ENCODE peak calls at places on chromosomes 16 and 17, in ten cellular contexts. T is GM12892, X is ELF-1, P is HFFc6, H is germinal center, B is NCI-H774, N is cerebellum, J is HCEC 1CT, K is left colon, V is heart right ventricle. D is an unnamed sample.

GRCh38 chr17:66466933-66467367 is 164.5 kb downstream of the PRKCA start:
- DNase-seq in B (no peak), J (peak), H (no peak), X (peak), T (no peak), P (peak), K (no peak), N (no peak), V (no peak), D (peak)

GRCh38 chr17:8887834-8888703 is 20.6 kb upstream of the PIK3R6 start:
- DNase-seq in P (peak), K (peak), T (no peak), X (peak), V (peak), B (no peak), N (no peak), J (no peak), H (no peak), D (peak)

GRCh38 chr17:64368277-64368676 is 22.4 kb downstream of the PECAM1 start:
- DNase-seq in V (no peak), N (no peak), T (no peak), K (no peak), B (no peak), H (no peak), P (no peak), J (no peak), X (no peak), D (no peak)

GRCh38 chr17:8838551-8839095 is 28.9 kb downstream of the PIK3R6 start:
- DNase-seq in N (no peak), K (no peak), X (no peak), J (no peak), B (no peak), V (no peak), T (no peak), H (no peak), P (no peak), D (no peak)

GRCh38 chr17:7988750-7989178 is 13.7 kb upstream of the GUCY2D start:
- DNase-seq in J (peak), V (peak), T (no peak), H (peak), K (no peak), B (peak), N (peak), P (peak), X (no peak), D (peak)

GRCh38 chr17:65690626-65691310 is 129.3 kb upstream of the AXIN2 start:
- DNase-seq in P (no peak), N (no peak), V (no peak), H (no peak), J (no peak), B (no peak), T (no peak), K (no peak), X (no peak), D (no peak)

GRCh38 chr17:49939318-49939717 is 29.7 kb upstream of the DLX4 start:
- DNase-seq in J (no peak), B (no peak), N (no peak), P (no peak), X (no peak), V (no peak), T (no peak), K (no peak), H (no peak), D (no peak)

GRCh38 chr17:57665128-57665527 is 80.0 kb downstream of the CCDC182 start:
- DNase-seq in K (no peak), V (no peak), B (peak), H (no peak), T (no peak), J (no peak), P (no peak), X (peak), N (no peak), D (peak)

GRCh38 chr17:69430488-69430887 is 16.0 kb downstream of the MAP2K6 start:
- DNase-seq in N (no peak), H (no peak), J (no peak), P (no peak), B (no peak), X (peak), T (no peak), K (no peak), V (no peak), D (no peak)

GRCh38 chr17:38868095-38868967 is 1.5 kb upstream of the LASP1 start:
- DNase-seq in K (peak), B (no peak), P (peak), V (peak), N (no peak), T (no peak), H (peak), J (peak), X (peak), D (peak)

GRCh38 chr17:44557653-44558285 is 485 bp downstream of the FZD2 start:
- DNase-seq in B (no peak), X (peak), H (peak), J (peak), T (no peak), V (peak), K (peak), P (peak), N (no peak), D (peak)

GRCh38 chr17:78781339-78782304 is at the start of gene CYTH1:
- DNase-seq in T (no peak), V (no peak), N (peak), J (peak), H (no peak), P (no peak), X (peak), B (peak), K (peak), D (peak)

GRCh38 chr17:2926019-2926650 is 129.9 kb downstream of the RAP1GAP2 start:
- DNase-seq in P (peak), H (no peak), B (no peak), V (no peak), J (no peak), N (peak), T (no peak), X (peak), K (no peak), D (no peak)

GRCh38 chr17:61253293-61253801 is 146.3 kb upstream of the TBX2 start:
- DNase-seq in T (no peak), H (no peak), B (no peak), K (peak), N (no peak), J (no peak), X (no peak), P (no peak), V (peak), D (no peak)

GRCh38 chr17:1484060-1484535 is 8.4 kb downstream of the MYO1C start:
- DNase-seq in T (no peak), K (peak), J (no peak), P (no peak), N (no peak), V (no peak), B (no peak), X (no peak), H (no peak), D (peak)

GRCh38 chr17:82933006-82933310 is 93.1 kb upstream of the ZNF750 start:
- DNase-seq in X (no peak), P (no peak), K (no peak), V (no peak), B (no peak), J (no peak), N (no peak), T (no peak), H (no peak), D (no peak)

GRCh38 chr16:66844342-66845079 is at the start of gene CA7:
- DNase-seq in V (no peak), N (no peak), K (no peak), X (no peak), H (no peak), J (no peak), T (no peak), B (no peak), P (no peak), D (peak)

GRCh38 chr17:17305282-17305801 is 2.2 kb downstream of the NT5M start:
- DNase-seq in N (no peak), X (no peak), V (no peak), K (no peak), H (peak), P (no peak), T (peak), B (no peak), J (no peak), D (no peak)

GRCh38 chr17:50185724-50186545 is 15.5 kb downstream of the COL1A1 start:
- DNase-seq in X (no peak), K (no peak), J (no peak), P (no peak), H (no peak), B (no peak), N (no peak), T (no peak), V (no peak), D (no peak)

GRCh38 chr17:75847595-75848522 is 3.7 kb upstream of the UNC13D start:
- DNase-seq in P (no peak), N (no peak), X (no peak), T (no peak), J (no peak), V (no peak), H (no peak), K (no peak), B (no peak), D (no peak)

D was measured in GM23338.